ENCODE peak calls at places on chromosomes 11 and 22, in nine cellular contexts. One of them, this sample, is unnamed.

GRCh38 chr11:11468919-11469318 is 115.9 kb upstream of the CSNK2A3 start:
- DNase-seq in GM03348: no peak
- DNase-seq in ACHN: no peak
- DNase-seq in amygdala: no peak
- DNase-seq in NCI-H2029: no peak
- DNase-seq in BE2C: no peak
- DNase-seq in HEK293T: no peak
- DNase-seq in iris pigment epithelial cell: no peak
- DNase-seq in LoVo: no peak
- DNase-seq in this sample: no peak

GRCh38 chr11:45083544-45084087 is 62.8 kb upstream of the PRDM11 start:
- DNase-seq in GM03348: no peak
- DNase-seq in ACHN: peak
- DNase-seq in amygdala: no peak
- DNase-seq in NCI-H2029: no peak
- DNase-seq in BE2C: peak
- DNase-seq in HEK293T: peak
- DNase-seq in iris pigment epithelial cell: no peak
- DNase-seq in LoVo: no peak
- DNase-seq in this sample: no peak

GRCh38 chr11:93577291-93577690 is 34.1 kb upstream of the SMCO4 start:
- DNase-seq in GM03348: peak
- DNase-seq in ACHN: no peak
- DNase-seq in amygdala: no peak
- DNase-seq in NCI-H2029: no peak
- DNase-seq in BE2C: no peak
- DNase-seq in HEK293T: no peak
- DNase-seq in iris pigment epithelial cell: peak
- DNase-seq in LoVo: no peak
- DNase-seq in this sample: no peak

GRCh38 chr11:12827929-12828812 is 153.9 kb downstream of the TEAD1 start:
- DNase-seq in GM03348: peak
- DNase-seq in ACHN: peak
- DNase-seq in amygdala: peak
- DNase-seq in NCI-H2029: peak
- DNase-seq in BE2C: no peak
- DNase-seq in HEK293T: peak
- DNase-seq in iris pigment epithelial cell: peak
- DNase-seq in LoVo: peak
- DNase-seq in this sample: no peak

GRCh38 chr11:26201411-26201810 is 130.5 kb upstream of the ANO3 start:
- DNase-seq in GM03348: no peak
- DNase-seq in ACHN: peak
- DNase-seq in amygdala: no peak
- DNase-seq in NCI-H2029: no peak
- DNase-seq in BE2C: no peak
- DNase-seq in HEK293T: no peak
- DNase-seq in iris pigment epithelial cell: peak
- DNase-seq in LoVo: no peak
- DNase-seq in this sample: no peak

GRCh38 chr22:36818010-36818642 is 1.3 kb upstream of the PVALB start:
- DNase-seq in GM03348: no peak
- DNase-seq in ACHN: no peak
- DNase-seq in amygdala: no peak
- DNase-seq in NCI-H2029: no peak
- DNase-seq in BE2C: no peak
- DNase-seq in HEK293T: no peak
- DNase-seq in iris pigment epithelial cell: no peak
- DNase-seq in LoVo: no peak
- DNase-seq in this sample: no peak

GRCh38 chr11:64569300-64569970 is 21.6 kb upstream of the SLC22A12 start:
- DNase-seq in GM03348: no peak
- DNase-seq in ACHN: no peak
- DNase-seq in amygdala: no peak
- DNase-seq in NCI-H2029: no peak
- DNase-seq in BE2C: no peak
- DNase-seq in HEK293T: no peak
- DNase-seq in iris pigment epithelial cell: no peak
- DNase-seq in LoVo: no peak
- DNase-seq in this sample: no peak

GRCh38 chr22:32574957-32575893 is 100.6 kb downstream of the FBXO7 start:
- DNase-seq in GM03348: no peak
- DNase-seq in ACHN: no peak
- DNase-seq in amygdala: no peak
- DNase-seq in NCI-H2029: peak
- DNase-seq in BE2C: no peak
- DNase-seq in HEK293T: no peak
- DNase-seq in iris pigment epithelial cell: no peak
- DNase-seq in LoVo: no peak
- DNase-seq in this sample: no peak

GRCh38 chr22:31136711-31137110 is 3.6 kb downstream of the PLA2G3 start:
- DNase-seq in GM03348: no peak
- DNase-seq in ACHN: no peak
- DNase-seq in amygdala: no peak
- DNase-seq in NCI-H2029: no peak
- DNase-seq in BE2C: no peak
- DNase-seq in HEK293T: no peak
- DNase-seq in iris pigment epithelial cell: no peak
- DNase-seq in LoVo: no peak
- DNase-seq in this sample: no peak

GRCh38 chr22:40224702-40225101 is 47.0 kb downstream of the TNRC6B start:
- DNase-seq in GM03348: no peak
- DNase-seq in ACHN: peak
- DNase-seq in amygdala: no peak
- DNase-seq in NCI-H2029: no peak
- DNase-seq in BE2C: no peak
- DNase-seq in HEK293T: no peak
- DNase-seq in iris pigment epithelial cell: no peak
- DNase-seq in LoVo: no peak
- DNase-seq in this sample: no peak

GRCh38 chr11:132186699-132187098 is 816.3 kb downstream of the NTM start:
- DNase-seq in GM03348: no peak
- DNase-seq in ACHN: no peak
- DNase-seq in amygdala: no peak
- DNase-seq in NCI-H2029: no peak
- DNase-seq in BE2C: no peak
- DNase-seq in HEK293T: peak
- DNase-seq in iris pigment epithelial cell: no peak
- DNase-seq in LoVo: no peak
- DNase-seq in this sample: no peak

GRCh38 chr11:97610000-97610399 is 1220.2 kb downstream of the JRKL start:
- DNase-seq in GM03348: no peak
- DNase-seq in ACHN: no peak
- DNase-seq in amygdala: no peak
- DNase-seq in NCI-H2029: no peak
- DNase-seq in BE2C: no peak
- DNase-seq in HEK293T: no peak
- DNase-seq in iris pigment epithelial cell: peak
- DNase-seq in LoVo: no peak
- DNase-seq in this sample: no peak

GRCh38 chr11:114076974-114077373 is 17.5 kb downstream of the ZBTB16 start:
- DNase-seq in GM03348: no peak
- DNase-seq in ACHN: no peak
- DNase-seq in amygdala: no peak
- DNase-seq in NCI-H2029: peak
- DNase-seq in BE2C: no peak
- DNase-seq in HEK293T: no peak
- DNase-seq in iris pigment epithelial cell: no peak
- DNase-seq in LoVo: no peak
- DNase-seq in this sample: no peak

GRCh38 chr11:34682822-34683221 is 61.9 kb downstream of the EHF start:
- DNase-seq in GM03348: no peak
- DNase-seq in ACHN: peak
- DNase-seq in amygdala: no peak
- DNase-seq in NCI-H2029: no peak
- DNase-seq in BE2C: no peak
- DNase-seq in HEK293T: no peak
- DNase-seq in iris pigment epithelial cell: peak
- DNase-seq in LoVo: peak
- DNase-seq in this sample: no peak

GRCh38 chr11:33317662-33318061 is 60.5 kb downstream of the HIPK3 start:
- DNase-seq in GM03348: peak
- DNase-seq in ACHN: no peak
- DNase-seq in amygdala: no peak
- DNase-seq in NCI-H2029: no peak
- DNase-seq in BE2C: no peak
- DNase-seq in HEK293T: no peak
- DNase-seq in iris pigment epithelial cell: peak
- DNase-seq in LoVo: no peak
- DNase-seq in this sample: no peak

GRCh38 chr11:1384206-1384965 is 5.3 kb upstream of the BRSK2 start:
- DNase-seq in GM03348: no peak
- DNase-seq in ACHN: no peak
- DNase-seq in amygdala: no peak
- DNase-seq in NCI-H2029: no peak
- DNase-seq in BE2C: no peak
- DNase-seq in HEK293T: no peak
- DNase-seq in iris pigment epithelial cell: peak
- DNase-seq in LoVo: no peak
- DNase-seq in this sample: no peak

GRCh38 chr22:49466926-49467590 is 360.6 kb downstream of the BRD1 start:
- DNase-seq in GM03348: no peak
- DNase-seq in ACHN: no peak
- DNase-seq in amygdala: no peak
- DNase-seq in NCI-H2029: no peak
- DNase-seq in BE2C: no peak
- DNase-seq in HEK293T: no peak
- DNase-seq in iris pigment epithelial cell: no peak
- DNase-seq in LoVo: no peak
- DNase-seq in this sample: no peak

GRCh38 chr22:50683086-50683993 is 10.7 kb downstream of the SHANK3 start:
- DNase-seq in GM03348: no peak
- DNase-seq in ACHN: no peak
- DNase-seq in amygdala: no peak
- DNase-seq in NCI-H2029: no peak
- DNase-seq in BE2C: no peak
- DNase-seq in HEK293T: no peak
- DNase-seq in iris pigment epithelial cell: no peak
- DNase-seq in LoVo: no peak
- DNase-seq in this sample: no peak

GRCh38 chr22:25141994-25142620 is 57.6 kb upstream of the CRYBB3 start:
- DNase-seq in GM03348: no peak
- DNase-seq in ACHN: no peak
- DNase-seq in amygdala: no peak
- DNase-seq in NCI-H2029: no peak
- DNase-seq in BE2C: peak
- DNase-seq in HEK293T: no peak
- DNase-seq in iris pigment epithelial cell: no peak
- DNase-seq in LoVo: no peak
- DNase-seq in this sample: no peak

GRCh38 chr22:45240137-45240809 is 421 bp downstream of the KIAA0930 start:
- DNase-seq in GM03348: peak
- DNase-seq in ACHN: no peak
- DNase-seq in amygdala: no peak
- DNase-seq in NCI-H2029: no peak
- DNase-seq in BE2C: peak
- DNase-seq in HEK293T: peak
- DNase-seq in iris pigment epithelial cell: peak
- DNase-seq in LoVo: no peak
- DNase-seq in this sample: no peak

GRCh38 chr11:70696564-70696963 is 298.2 kb downstream of the CTTN start:
- DNase-seq in GM03348: no peak
- DNase-seq in ACHN: no peak
- DNase-seq in amygdala: no peak
- DNase-seq in NCI-H2029: no peak
- DNase-seq in BE2C: no peak
- DNase-seq in HEK293T: no peak
- DNase-seq in iris pigment epithelial cell: no peak
- DNase-seq in LoVo: no peak
- DNase-seq in this sample: no peak

GRCh38 chr11:12704049-12704448 is 29.8 kb downstream of the TEAD1 start:
- DNase-seq in GM03348: no peak
- DNase-seq in ACHN: no peak
- DNase-seq in amygdala: no peak
- DNase-seq in NCI-H2029: no peak
- DNase-seq in BE2C: no peak
- DNase-seq in HEK293T: no peak
- DNase-seq in iris pigment epithelial cell: peak
- DNase-seq in LoVo: no peak
- DNase-seq in this sample: no peak

GRCh38 chr11:23729088-23729487 is 767.8 kb upstream of the LUZP2 start:
- DNase-seq in GM03348: no peak
- DNase-seq in ACHN: no peak
- DNase-seq in amygdala: no peak
- DNase-seq in NCI-H2029: no peak
- DNase-seq in BE2C: no peak
- DNase-seq in HEK293T: no peak
- DNase-seq in iris pigment epithelial cell: no peak
- DNase-seq in LoVo: no peak
- DNase-seq in this sample: no peak

GRCh38 chr11:66886317-66886588 is 29.4 kb downstream of the LRFN4 start:
- DNase-seq in GM03348: no peak
- DNase-seq in ACHN: no peak
- DNase-seq in amygdala: no peak
- DNase-seq in NCI-H2029: no peak
- DNase-seq in BE2C: no peak
- DNase-seq in HEK293T: no peak
- DNase-seq in iris pigment epithelial cell: no peak
- DNase-seq in LoVo: no peak
- DNase-seq in this sample: no peak

GRCh38 chr11:134504146-134504905 is 92.3 kb upstream of the B3GAT1 start:
- DNase-seq in GM03348: no peak
- DNase-seq in ACHN: no peak
- DNase-seq in amygdala: no peak
- DNase-seq in NCI-H2029: no peak
- DNase-seq in BE2C: no peak
- DNase-seq in HEK293T: no peak
- DNase-seq in iris pigment epithelial cell: no peak
- DNase-seq in LoVo: no peak
- DNase-seq in this sample: no peak

GRCh38 chr11:42200311-42200710 is 740.9 kb upstream of the LRRC4C start:
- DNase-seq in GM03348: no peak
- DNase-seq in ACHN: no peak
- DNase-seq in amygdala: no peak
- DNase-seq in NCI-H2029: no peak
- DNase-seq in BE2C: no peak
- DNase-seq in HEK293T: no peak
- DNase-seq in iris pigment epithelial cell: no peak
- DNase-seq in LoVo: no peak
- DNase-seq in this sample: no peak

GRCh38 chr11:14411818-14412217 is 52.8 kb upstream of the RRAS2 start:
- DNase-seq in GM03348: peak
- DNase-seq in ACHN: no peak
- DNase-seq in amygdala: no peak
- DNase-seq in NCI-H2029: no peak
- DNase-seq in BE2C: peak
- DNase-seq in HEK293T: no peak
- DNase-seq in iris pigment epithelial cell: peak
- DNase-seq in LoVo: no peak
- DNase-seq in this sample: no peak

GRCh38 chr22:24894998-24895397 is 51.5 kb downstream of the LHFPL7 start:
- DNase-seq in GM03348: peak
- DNase-seq in ACHN: peak
- DNase-seq in amygdala: peak
- DNase-seq in NCI-H2029: peak
- DNase-seq in BE2C: peak
- DNase-seq in HEK293T: no peak
- DNase-seq in iris pigment epithelial cell: peak
- DNase-seq in LoVo: peak
- DNase-seq in this sample: no peak

GRCh38 chr22:40955516-40955915 is 4.3 kb downstream of the RBX1 start:
- DNase-seq in GM03348: peak
- DNase-seq in ACHN: no peak
- DNase-seq in amygdala: no peak
- DNase-seq in NCI-H2029: no peak
- DNase-seq in BE2C: no peak
- DNase-seq in HEK293T: no peak
- DNase-seq in iris pigment epithelial cell: peak
- DNase-seq in LoVo: no peak
- DNase-seq in this sample: no peak

GRCh38 chr11:106989056-106989455 is 29.2 kb downstream of the GUCY1A2 start:
- DNase-seq in GM03348: no peak
- DNase-seq in ACHN: no peak
- DNase-seq in amygdala: no peak
- DNase-seq in NCI-H2029: no peak
- DNase-seq in BE2C: no peak
- DNase-seq in HEK293T: no peak
- DNase-seq in iris pigment epithelial cell: peak
- DNase-seq in LoVo: no peak
- DNase-seq in this sample: no peak

GRCh38 chr11:68026391-68027105 is 3.9 kb upstream of the NDUFS8 start:
- DNase-seq in GM03348: no peak
- DNase-seq in ACHN: no peak
- DNase-seq in amygdala: no peak
- DNase-seq in NCI-H2029: peak
- DNase-seq in BE2C: no peak
- DNase-seq in HEK293T: no peak
- DNase-seq in iris pigment epithelial cell: no peak
- DNase-seq in LoVo: no peak
- DNase-seq in this sample: no peak

This sample was measured in KG1.